ENCODE peak calls at places on chromosomes 13 and 19, in six cellular contexts. N is occipital lobe; G is activated naive CD8-positive, alpha-beta T cell treated with anti-CD3 and anti-CD28 coated beads for 36 hours; M is T-cell; R is iPS-NIHi11; T is mammary epithelial cell. P is an unnamed sample.

GRCh38 chr19:52200044-52200443 is 10.2 kb downstream of the PPP2R1A start:
- DNase-seq in N (peak; percentile 5), G (no peak), M (no peak), R (no peak), T (peak; percentile 76), P (no peak)

GRCh38 chr19:27774827-27775226 is 1438.1 kb downstream of the UQCRFS1 start:
- DNase-seq in N (no peak), G (peak; percentile 15), M (no peak), R (peak; percentile 31), T (no peak), P (no peak)

GRCh38 chr13:48132961-48133360 is 38.1 kb upstream of the MED4 start:
- DNase-seq in N (no peak), G (no peak), M (no peak), R (no peak), T (no peak), P (no peak)

GRCh38 chr13:47175172-47175806 is 278.4 kb upstream of the HTR2A start:
- DNase-seq in N (no peak), G (no peak), M (no peak), R (no peak), T (peak; percentile 68), P (no peak)

GRCh38 chr13:100440756-100441421 is 147.7 kb downstream of the GGACT start:
- DNase-seq in N (no peak), G (no peak), M (no peak), R (no peak), T (no peak), P (no peak)

GRCh38 chr19:36488816-36489138 is 584 bp downstream of the ZNF566 start:
- DNase-seq in N (peak; percentile 34), G (peak; percentile 47), M (no peak), R (peak; percentile 33), T (no peak), P (no peak)

GRCh38 chr19:42170052-42170451 is 37.8 kb upstream of the POU2F2 start:
- DNase-seq in N (no peak), G (no peak), M (no peak), R (no peak), T (no peak), P (no peak)

GRCh38 chr13:29474991-29475390 is 120.5 kb downstream of the SLC7A1 start:
- DNase-seq in N (no peak), G (no peak), M (no peak), R (no peak), T (no peak), P (no peak)

GRCh38 chr13:46982856-46983582 is 86.2 kb upstream of the HTR2A start:
- DNase-seq in N (no peak), G (no peak), M (no peak), R (no peak), T (no peak), P (no peak)

GRCh38 chr13:25699056-25699455 is 327.3 kb downstream of the ATP8A2 start:
- DNase-seq in N (no peak), G (no peak), M (no peak), R (no peak), T (no peak), P (no peak)

GRCh38 chr13:72590091-72590490 is 137.3 kb downstream of the MZT1 start:
- DNase-seq in N (no peak), G (no peak), M (no peak), R (no peak), T (peak; percentile 48), P (no peak)

GRCh38 chr13:111251646-111252448 is 68.6 kb upstream of the TEX29 start:
- DNase-seq in N (no peak), G (no peak), M (no peak), R (no peak), T (no peak), P (no peak)

GRCh38 chr13:41708648-41709175 is 251.4 kb downstream of the RGCC start:
- DNase-seq in N (no peak), G (no peak), M (no peak), R (no peak), T (no peak), P (no peak)

GRCh38 chr13:107233541-107233940 is 665.6 kb upstream of the ARGLU1 start:
- DNase-seq in N (no peak), G (no peak), M (no peak), R (no peak), T (no peak), P (no peak)